ENCODE peak calls at places on chromosomes 6 and 20, in four cellular contexts. U is choroid plexus epithelial cell, Q is heart right ventricle, K is upper lobe of right lung. B is an unnamed sample.

GRCh38 chr20:32635764-32636163 is 38.0 kb downstream of the C20orf203 start:
- DNase-seq in U (peak; percentile 56), Q (no peak), K (no peak), B (no peak)

GRCh38 chr6:168283686-168284025 is 35.9 kb downstream of the DACT2 start:
- DNase-seq in U (no peak), Q (no peak), K (no peak), B (no peak)

GRCh38 chr6:159959976-159960384 is 8.9 kb upstream of the IGF2R start:
- DNase-seq in U (peak; percentile 53), Q (peak; percentile 77), K (no peak), B (no peak)

GRCh38 chr20:53910312-53911002 is 159.9 kb downstream of the BCAS1 start:
- DNase-seq in U (no peak), Q (no peak), K (no peak), B (no peak)

GRCh38 chr6:84278311-84278710 is 50.9 kb upstream of the CEP162 start:
- DNase-seq in U (peak; percentile 26), Q (no peak), K (no peak), B (no peak)

GRCh38 chr6:168537485-168537884 is 96.5 kb downstream of the SMOC2 start:
- DNase-seq in U (no peak), Q (no peak), K (no peak), B (no peak)

GRCh38 chr6:13378669-13379590 is 50.6 kb upstream of the TBC1D7 start:
- DNase-seq in U (no peak), Q (no peak), K (no peak), B (no peak)

GRCh38 chr6:38728203-38728602 is 13.1 kb downstream of the DNAH8 start:
- DNase-seq in U (no peak), Q (no peak), K (no peak), B (no peak)

GRCh38 chr6:18328549-18328922 is 58.6 kb upstream of the RNF144B start:
- DNase-seq in U (no peak), Q (no peak), K (no peak), B (no peak)

GRCh38 chr6:170282512-170283158 is 8.2 kb downstream of the DLL1 start:
- DNase-seq in U (no peak), Q (no peak), K (peak; percentile 50), B (no peak)

GRCh38 chr6:169177516-169178196 is 76.0 kb downstream of the THBS2 start:
- DNase-seq in U (peak; percentile 56), Q (no peak), K (no peak), B (no peak)

GRCh38 chr6:35919827-35920751 is 809 bp downstream of the SRPK1 start:
- DNase-seq in U (peak; percentile 70), Q (no peak), K (peak; percentile 66), B (peak; percentile 22)

GRCh38 chr6:90136176-90136575 is 160.5 kb downstream of the BACH2 start:
- DNase-seq in U (no peak), Q (no peak), K (no peak), B (no peak)

GRCh38 chr20:10673176-10673830 is 496 bp downstream of the JAG1 start:
- DNase-seq in U (peak; percentile 69), Q (no peak), K (peak; percentile 79), B (peak; percentile 26)

GRCh38 chr20:36465109-36466080 is 75.9 kb upstream of the MYL9 start:
- DNase-seq in U (peak; percentile 85), Q (no peak), K (no peak), B (no peak)

GRCh38 chr6:166738361-166738760 is 111.3 kb upstream of the RPS6KA2 start:
- DNase-seq in U (no peak), Q (no peak), K (no peak), B (no peak)

GRCh38 chr6:13615802-13616140 is 636 bp downstream of the NOL7 start:
- DNase-seq in U (no peak), Q (peak; percentile 22), K (peak; percentile 79), B (peak; percentile 31)

GRCh38 chr6:145267076-145267867 is 468.0 kb downstream of the EPM2A start:
- DNase-seq in U (no peak), Q (no peak), K (no peak), B (no peak)

GRCh38 chr20:24981750-24982149 is 10.8 kb downstream of the APMAP start:
- DNase-seq in U (no peak), Q (no peak), K (peak; percentile 79), B (no peak)

GRCh38 chr20:38079353-38079752 is 45.8 kb downstream of the RPRD1B start:
- DNase-seq in U (no peak), Q (no peak), K (no peak), B (no peak)

GRCh38 chr6:137824502-137824879 is 42.6 kb upstream of the TNFAIP3 start:
- DNase-seq in U (no peak), Q (no peak), K (no peak), B (no peak)

GRCh38 chr20:57210911-57211280 is 55.5 kb downstream of the BMP7 start:
- DNase-seq in U (no peak), Q (no peak), K (no peak), B (no peak)

GRCh38 chr6:54194067-54194466 is 82.8 kb downstream of the MLIP start:
- DNase-seq in U (peak; percentile 85), Q (no peak), K (no peak), B (no peak)

GRCh38 chr20:59939879-59940128 is 301 bp downstream of the PPP1R3D start:
- DNase-seq in U (no peak), Q (no peak), K (peak; percentile 81), B (peak; percentile 21)

GRCh38 chr20:59938696-59939051 is 1.4 kb downstream of the PPP1R3D start:
- DNase-seq in U (peak; percentile 5), Q (peak; percentile 40), K (no peak), B (no peak)

GRCh38 chr20:59939052-59939878 is 840 bp downstream of the PPP1R3D start:
- DNase-seq in U (peak; percentile 23), Q (peak; percentile 7), K (peak; percentile 72), B (no peak)

GRCh38 chr20:59940956-59941294 is 736 bp downstream of the FAM217B start:
- DNase-seq in U (no peak), Q (no peak), K (no peak), B (no peak)

GRCh38 chr20:59940129-59940955 is at the start of the genes FAM217B and PPP1R3D:
- DNase-seq in U (peak; percentile 98), Q (peak; percentile 98), K (peak; percentile 99), B (peak; percentile 84)
- TF ChIP-seq CTCF in U (no peak), Q (no peak), K (peak; percentile 24), B (no peak)

GRCh38 chr6:4805553-4806307 is 29.5 kb downstream of the CDYL start:
- DNase-seq in U (peak; percentile 57), Q (peak; percentile 23), K (peak; percentile 78), B (no peak)
- TF ChIP-seq CTCF in U (peak; percentile 73), Q (peak; percentile 61), K (peak; percentile 62), B (peak; percentile 31)

DNA sequence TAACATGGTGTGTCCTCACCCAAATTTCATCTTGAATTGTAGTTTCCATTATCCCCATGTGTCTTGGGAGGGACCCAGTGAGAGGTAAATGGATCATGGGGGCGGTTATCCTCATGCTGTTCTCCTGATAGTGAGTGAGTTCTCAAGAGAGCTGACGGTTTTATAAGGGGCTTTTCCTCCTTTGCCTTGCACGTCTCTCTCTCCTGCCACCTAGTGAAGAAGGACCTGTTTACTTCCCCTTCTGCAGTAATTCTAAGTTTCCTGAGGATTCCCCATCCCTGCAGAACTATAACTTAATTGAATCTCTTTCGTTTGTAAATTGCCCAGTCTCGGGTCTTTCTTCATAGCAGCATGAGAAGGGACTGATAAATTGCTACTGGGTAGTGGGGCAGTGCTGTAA is 789.3 kb downstream of the FRK start:
- DNase-seq in U (no peak), Q (no peak), K (no peak), B (no peak)
- TF ChIP-seq CTCF in U (no peak), Q (no peak), K (no peak), B (no peak)

DNA sequence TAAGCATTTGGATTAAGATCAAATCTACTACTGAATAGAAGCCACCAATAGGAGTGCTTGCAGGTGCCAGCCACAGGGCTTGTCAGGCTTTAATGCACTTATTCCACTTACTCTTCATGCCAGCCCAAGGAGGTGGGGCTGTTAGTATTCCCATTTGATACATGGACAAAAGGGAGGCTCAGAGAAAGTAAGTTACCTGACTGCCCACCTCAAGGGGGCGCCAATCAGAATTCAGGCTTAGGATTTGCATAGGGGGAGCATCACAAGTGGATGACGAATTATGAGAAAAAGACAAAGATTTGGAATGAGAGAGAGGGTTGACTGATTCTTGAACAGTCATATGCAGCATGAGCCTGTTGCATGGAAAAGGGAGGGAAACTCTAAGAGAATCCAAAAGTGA is 188.4 kb upstream of the TSHZ2 start:
- DNase-seq in U (no peak), Q (no peak), K (no peak), B (no peak)
- TF ChIP-seq CTCF in U (no peak), Q (peak; percentile 17), K (peak; percentile 25), B (no peak)